ENCODE peak calls at places on chromosome 13, in four cellular contexts. D is left cardiac atrium; J is stimulated activated CD8-positive, alpha-beta memory T cell treated with anti-CD3 and anti-CD28 coated beads, Interleukin-4, amount 100 ng/mL, for 4 hours; R is cortex of kidney. I is an unnamed sample.
A peak's percentile ranks its signal among the peaks of the same experiment; 100 is the strongest.

GRCh38 chr13:100339411-100339935 is 249.1 kb downstream of the GGACT start:
- DNase-seq in D (no peak), J (no peak), R (no peak), I (no peak)

GRCh38 chr13:114017028-114017630 is 43.3 kb upstream of the C13orf46 start:
- DNase-seq in D (peak; percentile 20), J (no peak), R (no peak), I (no peak)

GRCh38 chr13:23268441-23268840 is 87.7 kb downstream of the SGCG start:
- DNase-seq in D (no peak), J (no peak), R (no peak), I (no peak)

GRCh38 chr13:94710881-94711560 is 1.3 kb downstream of the SOX21 start:
- DNase-seq in D (no peak), J (no peak), R (no peak), I (no peak)

GRCh38 chr13:59358014-59358413 is 805.7 kb downstream of the DIAPH3 start:
- DNase-seq in D (no peak), J (no peak), R (no peak), I (no peak)

GRCh38 chr13:109874921-109875454 is 88.6 kb upstream of the IRS2 start:
- DNase-seq in D (no peak), J (no peak), R (no peak), I (no peak)

GRCh38 chr13:26017932-26018690 is 33.7 kb downstream of the SHISA2 start:
- DNase-seq in D (no peak), J (no peak), R (no peak), I (no peak)

GRCh38 chr13:75836441-75836840 is 200.3 kb downstream of the LMO7 start:
- DNase-seq in D (no peak), J (no peak), R (no peak), I (no peak)

GRCh38 chr13:74316531-74316930 is 182.3 kb upstream of the KLF12 start:
- DNase-seq in D (no peak), J (no peak), R (no peak), I (no peak)

GRCh38 chr13:100039740-100040139 is 49.2 kb upstream of the PCCA start:
- DNase-seq in D (no peak), J (no peak), R (no peak), I (no peak)

I was measured in Right ventricle myocardium superior.